ENCODE peak calls at places on chromosomes 16 and 17, in four cellular contexts. J is GM12878, A is K562, B is HepG2. Z is an unnamed sample.

GRCh38 chr17:82812601-82813000 is 27.2 kb downstream of the ZNF750 start:
- DNase-seq in A (no peak), B (no peak), J (no peak), Z (no peak)

GRCh38 chr17:6303664-6304063 is 131.3 kb downstream of the AIPL1 start:
- DNase-seq in B (no peak), J (no peak), A (peak; percentile 21), Z (peak; percentile 21)

GRCh38 chr16:53457670-53458069 is 23.4 kb downstream of the RBL2 start:
- DNase-seq in J (peak; percentile 92), A (no peak), B (no peak), Z (no peak)

GRCh38 chr17:45809484-45809883 is 25.4 kb downstream of the CRHR1 start:
- DNase-seq in A (no peak), B (no peak), J (no peak), Z (no peak)

GRCh38 chr17:78397681-78398101 is 19.2 kb downstream of the PGS1 start:
- DNase-seq in J (no peak), A (no peak), B (no peak), Z (no peak)

GRCh38 chr16:83068686-83069085 is 441.9 kb downstream of the CDH13 start:
- DNase-seq in J (no peak), A (no peak), B (no peak), Z (no peak)

GRCh38 chr16:76639685-76640289 is 362.6 kb downstream of the CNTNAP4 start:
- DNase-seq in A (peak; percentile 48), J (no peak), B (peak; percentile 47), Z (peak; percentile 4)

GRCh38 chr17:41972571-41973411 is 6.2 kb downstream of the CNP start:
- DNase-seq in J (no peak), B (no peak), A (no peak), Z (no peak)

GRCh38 chr16:13921328-13921727 is 1.4 kb downstream of the ERCC4 start:
- DNase-seq in J (no peak), B (no peak), A (no peak), Z (no peak)

GRCh38 chr17:63480826-63481487 is 4.1 kb downstream of the ACE start:
- DNase-seq in A (no peak), J (no peak), B (no peak), Z (no peak)

GRCh38 chr17:62986549-62986948 is 20.5 kb downstream of the TANC2 start:
- DNase-seq in B (no peak), J (no peak), A (no peak), Z (no peak)

GRCh38 chr16:66800856-66801255 is 528 bp downstream of the TERB1 start:
- DNase-seq in B (no peak), A (no peak), J (no peak), Z (no peak)

GRCh38 chr17:78214016-78214705 is at the start of gene BIRC5:
- DNase-seq in J (peak; percentile 23), A (peak; percentile 93), B (peak; percentile 82), Z (peak; percentile 93)

GRCh38 chr17:81710514-81711308 is 1.4 kb upstream of the SLC25A10 start:
- DNase-seq in A (no peak), B (peak; percentile 34), J (no peak), Z (no peak)

GRCh38 chr16:4021070-4021779 is 95.0 kb downstream of the ADCY9 start:
- DNase-seq in J (no peak), B (peak; percentile 79), A (no peak), Z (peak; percentile 25)

GRCh38 chr17:57899822-57900221 is 50.0 kb upstream of the MRPS23 start:
- DNase-seq in J (no peak), B (no peak), A (no peak), Z (no peak)

GRCh38 chr17:44587339-44587738 is 30.1 kb downstream of the FZD2 start:
- DNase-seq in A (peak; percentile 66), B (peak; percentile 43), J (no peak), Z (peak; percentile 96)

GRCh38 chr16:82152641-82153094 is 17.4 kb downstream of the MPHOSPH6 start:
- DNase-seq in J (no peak), B (peak; percentile 20), A (peak; percentile 63), Z (peak; percentile 8)

GRCh38 chr17:77106874-77107358 is 33.9 kb upstream of the SEC14L1 start:
- DNase-seq in A (no peak), J (peak; percentile 64), B (no peak), Z (no peak)

GRCh38 chr17:10549108-10549842 is at the start of gene MYH2:
- DNase-seq in J (no peak), B (no peak), A (no peak), Z (no peak)

GRCh38 chr17:54948380-54948779 is 20.1 kb downstream of the COX11 start:
- DNase-seq in B (peak; percentile 44), A (peak; percentile 28), J (no peak), Z (no peak)

GRCh38 chr16:87851601-87852000 is 17.7 kb downstream of the SLC7A5 start:
- DNase-seq in B (no peak), J (no peak), A (no peak), Z (no peak)

GRCh38 chr17:4972322-4972721 is 4.7 kb upstream of the SPAG7 start:
- DNase-seq in A (no peak), J (no peak), B (no peak), Z (no peak)

GRCh38 chr17:4971826-4972225 is 4.2 kb upstream of the SPAG7 start:
- DNase-seq in B (no peak), J (no peak), A (no peak), Z (no peak)

GRCh38 chr17:4974064-4974670 is 6.5 kb upstream of the SPAG7 start:
- DNase-seq in B (no peak), A (no peak), J (no peak), Z (no peak)

GRCh38 chr17:4973431-4973830 is 5.8 kb upstream of the SPAG7 start:
- DNase-seq in B (no peak), A (no peak), J (no peak), Z (no peak)

GRCh38 chr17:4972752-4973151 is 5.1 kb upstream of the SPAG7 start:
- DNase-seq in B (no peak), J (no peak), A (no peak), Z (no peak)
- TF ChIP-seq POLR2AphosphoS2 in B (no peak), J (no peak), A (no peak), Z (no peak)

GRCh38 chr16:69345923-69346322 is 5.7 kb downstream of the TMED6 start:
- DNase-seq in J (peak; percentile 5), A (no peak), B (no peak), Z (no peak)

GRCh38 chr16:69348222-69348621 is 3.4 kb downstream of the TMED6 start:
- DNase-seq in B (no peak), A (peak; percentile 42), J (no peak), Z (no peak)

GRCh38 chr16:69344171-69344570 is 4.6 kb downstream of the NIP7 start:
- DNase-seq in B (no peak), J (no peak), A (no peak), Z (no peak)

GRCh38 chr16:69349508-69349907 is 2.1 kb downstream of the TMED6 start:
- DNase-seq in A (no peak), B (no peak), J (no peak), Z (no peak)

GRCh38 chr16:69346683-69347082 is 4.9 kb downstream of the TMED6 start:
- DNase-seq in A (peak; percentile 41), B (no peak), J (no peak), Z (no peak)
- TF ChIP-seq POLR2AphosphoS2 in A (no peak), B (no peak), J (no peak), Z (no peak)

GRCh38 chr17:19447085-19447583 is 36.1 kb downstream of the RNF112 start:
- DNase-seq in A (peak; percentile 66), B (peak; percentile 66), J (peak; percentile 20), Z (peak; percentile 75)
- TF ChIP-seq POLR2AphosphoS2 in A (no peak), B (no peak), J (no peak), Z (no peak)

GRCh38 chr17:48412841-48413240 is 17.2 kb downstream of the SKAP1 start:
- DNase-seq in A (no peak), J (no peak), B (no peak), Z (no peak)

GRCh38 chr17:48409607-48410006 is 20.4 kb downstream of the SKAP1 start:
- DNase-seq in A (no peak), J (no peak), B (no peak), Z (no peak)

GRCh38 chr17:48416971-48417370 is 13.0 kb downstream of the SKAP1 start:
- DNase-seq in A (no peak), B (no peak), J (no peak), Z (no peak)

DNA sequence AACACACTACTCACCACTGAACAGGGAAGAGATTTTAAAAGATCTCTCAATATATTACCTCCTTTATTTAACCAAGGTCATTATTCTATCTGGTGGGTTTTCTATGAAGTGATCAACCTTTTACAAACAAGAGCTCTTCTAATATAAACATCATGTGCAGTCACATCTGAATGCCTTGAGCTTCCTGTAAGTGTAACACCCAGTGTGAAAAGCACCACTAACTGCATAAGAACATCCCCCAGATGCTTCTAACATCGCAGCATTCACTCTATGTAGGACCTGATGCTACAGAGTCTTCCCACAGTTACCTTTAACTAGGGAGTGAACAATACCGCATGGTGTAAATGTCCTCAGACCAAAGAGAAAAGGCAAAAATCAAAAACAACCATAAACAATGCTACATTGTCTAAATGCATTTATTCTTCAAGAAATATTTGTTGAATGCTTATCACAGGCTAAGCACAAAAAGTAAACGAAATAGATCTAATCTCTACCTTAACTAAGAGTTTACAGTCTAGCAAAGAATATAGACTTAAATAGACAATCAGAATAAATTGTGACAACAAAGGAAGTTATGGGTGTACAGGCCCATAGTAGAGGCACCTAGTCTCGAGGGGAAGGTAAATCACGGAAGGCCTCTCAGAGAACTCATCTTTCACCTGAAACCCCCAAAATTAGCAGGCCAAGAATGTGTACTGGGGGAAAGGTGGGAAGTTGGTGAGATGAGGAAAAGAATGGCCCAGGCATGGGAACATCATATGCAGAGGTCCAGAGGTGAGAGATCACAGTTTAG is 16.2 kb downstream of the SKAP1 start:
- DNase-seq in J (no peak), A (no peak), B (no peak), Z (no peak)
- TF ChIP-seq POLR2AphosphoS2 in J (no peak), A (no peak), B (no peak), Z (no peak)

GRCh38 chr17:14902803-14903202 is 362.3 kb downstream of the PMP22 start:
- DNase-seq in A (no peak), B (no peak), J (no peak), Z (no peak)

GRCh38 chr17:14903810-14904209 is 361.3 kb downstream of the PMP22 start:
- DNase-seq in J (no peak), B (no peak), A (no peak), Z (no peak)

GRCh38 chr17:14904406-14904805 is 360.7 kb downstream of the PMP22 start:
- DNase-seq in A (no peak), J (no peak), B (no peak), Z (no peak)

GRCh38 chr17:14901376-14901775 is 363.8 kb downstream of the PMP22 start:
- DNase-seq in J (no peak), A (no peak), B (no peak), Z (no peak)
- TF ChIP-seq POLR2AphosphoS2 in J (no peak), A (no peak), B (no peak), Z (no peak)

Z was measured in A549.